ENCODE peak calls at places on chromosomes 5 and 9, in seven cellular contexts. One of them, this sample, is unnamed.

GRCh38 chr5:82306151-82306550 is 28.0 kb upstream of the RPS23 start:
- DNase-seq in H1: no peak
- DNase-seq in trophoblast cell: no peak
- DNase-seq in IMR-90: no peak
- DNase-seq in neuronal stem cell: no peak
- DNase-seq in mesendoderm: peak; percentile 32
- DNase-seq in H9: no peak
- DNase-seq in this sample: no peak

GRCh38 chr5:154146409-154146808 is 44.1 kb upstream of the GALNT10 start:
- DNase-seq in H9: no peak
- DNase-seq in H1: no peak
- DNase-seq in neuronal stem cell: no peak
- DNase-seq in IMR-90: no peak
- DNase-seq in trophoblast cell: no peak
- DNase-seq in mesendoderm: no peak
- DNase-seq in this sample: no peak

GRCh38 chr5:125798311-125798710 is 624.9 kb upstream of the GRAMD2B start:
- DNase-seq in trophoblast cell: peak; percentile 66
- DNase-seq in mesendoderm: peak; percentile 17
- DNase-seq in IMR-90: peak; percentile 42
- DNase-seq in H9: no peak
- DNase-seq in H1: no peak
- DNase-seq in neuronal stem cell: peak; percentile 30
- DNase-seq in this sample: peak; percentile 49

GRCh38 chr9:112430006-112430522 is 50.2 kb downstream of the HSDL2 start:
- DNase-seq in trophoblast cell: no peak
- DNase-seq in IMR-90: no peak
- DNase-seq in H1: no peak
- DNase-seq in neuronal stem cell: no peak
- DNase-seq in mesendoderm: no peak
- DNase-seq in H9: no peak
- DNase-seq in this sample: no peak

GRCh38 chr9:20512636-20513035 is 109.7 kb downstream of the MLLT3 start:
- DNase-seq in H9: no peak
- DNase-seq in neuronal stem cell: no peak
- DNase-seq in mesendoderm: no peak
- DNase-seq in trophoblast cell: peak; percentile 29
- DNase-seq in IMR-90: peak; percentile 23
- DNase-seq in H1: no peak
- DNase-seq in this sample: peak; percentile 25

GRCh38 chr5:34923694-34924461 is 5.5 kb upstream of the DNAJC21 start:
- DNase-seq in trophoblast cell: peak; percentile 73
- DNase-seq in mesendoderm: peak; percentile 80
- DNase-seq in H1: no peak
- DNase-seq in neuronal stem cell: no peak
- DNase-seq in H9: no peak
- DNase-seq in IMR-90: peak; percentile 94
- DNase-seq in this sample: peak; percentile 93

GRCh38 chr5:124902097-124902821 is 155.8 kb upstream of the ZNF608 start:
- DNase-seq in H1: no peak
- DNase-seq in H9: no peak
- DNase-seq in IMR-90: peak; percentile 45
- DNase-seq in trophoblast cell: no peak
- DNase-seq in mesendoderm: no peak
- DNase-seq in neuronal stem cell: no peak
- DNase-seq in this sample: peak; percentile 59

GRCh38 chr5:42005561-42006153 is 80.6 kb downstream of the FBXO4 start:
- DNase-seq in neuronal stem cell: no peak
- DNase-seq in IMR-90: peak; percentile 24
- DNase-seq in H1: no peak
- DNase-seq in H9: no peak
- DNase-seq in trophoblast cell: peak; percentile 67
- DNase-seq in mesendoderm: peak; percentile 28
- DNase-seq in this sample: peak; percentile 33

GRCh38 chr5:40594811-40595210 is 84.9 kb upstream of the PTGER4 start:
- DNase-seq in H1: no peak
- DNase-seq in H9: no peak
- DNase-seq in mesendoderm: no peak
- DNase-seq in neuronal stem cell: no peak
- DNase-seq in IMR-90: peak; percentile 56
- DNase-seq in trophoblast cell: no peak
- DNase-seq in this sample: no peak

GRCh38 chr9:88746029-88746743 is 211.2 kb downstream of the NXNL2 start:
- DNase-seq in IMR-90: peak; percentile 95
- DNase-seq in neuronal stem cell: no peak
- DNase-seq in H9: no peak
- DNase-seq in trophoblast cell: no peak
- DNase-seq in mesendoderm: no peak
- DNase-seq in H1: no peak
- DNase-seq in this sample: peak; percentile 95

GRCh38 chr5:127097288-127097687 is 24.0 kb upstream of the C5orf63 start:
- DNase-seq in IMR-90: no peak
- DNase-seq in H9: no peak
- DNase-seq in mesendoderm: peak; percentile 53
- DNase-seq in H1: no peak
- DNase-seq in neuronal stem cell: no peak
- DNase-seq in trophoblast cell: peak; percentile 21
- DNase-seq in this sample: no peak

GRCh38 chr9:6214451-6214850 is 1.2 kb upstream of the IL33 start:
- DNase-seq in IMR-90: peak; percentile 17
- DNase-seq in neuronal stem cell: no peak
- DNase-seq in H1: no peak
- DNase-seq in H9: no peak
- DNase-seq in mesendoderm: no peak
- DNase-seq in trophoblast cell: no peak
- DNase-seq in this sample: no peak

GRCh38 chr5:150131978-150132694 is 23.5 kb downstream of the PDGFRB start:
- DNase-seq in trophoblast cell: no peak
- DNase-seq in IMR-90: peak; percentile 19
- DNase-seq in mesendoderm: no peak
- DNase-seq in H1: no peak
- DNase-seq in neuronal stem cell: no peak
- DNase-seq in H9: no peak
- DNase-seq in this sample: no peak

GRCh38 chr9:16217933-16218830 is 652.3 kb downstream of the BNC2 start:
- DNase-seq in H9: no peak
- DNase-seq in mesendoderm: no peak
- DNase-seq in neuronal stem cell: no peak
- DNase-seq in H1: no peak
- DNase-seq in trophoblast cell: peak; percentile 59
- DNase-seq in IMR-90: no peak
- DNase-seq in this sample: no peak

GRCh38 chr9:129077236-129077635 is 3.7 kb upstream of the DOLPP1 start:
- DNase-seq in mesendoderm: no peak
- DNase-seq in H9: no peak
- DNase-seq in IMR-90: no peak
- DNase-seq in H1: no peak
- DNase-seq in neuronal stem cell: no peak
- DNase-seq in trophoblast cell: no peak
- DNase-seq in this sample: no peak

GRCh38 chr9:13491493-13492424 is 212.3 kb upstream of the MPDZ start:
- DNase-seq in IMR-90: no peak
- DNase-seq in H9: peak; percentile 76
- DNase-seq in mesendoderm: peak; percentile 65
- DNase-seq in neuronal stem cell: no peak
- DNase-seq in trophoblast cell: peak; percentile 94
- DNase-seq in H1: peak; percentile 64
- DNase-seq in this sample: no peak

GRCh38 chr5:15837584-15838289 is 337.8 kb downstream of the FBXL7 start:
- DNase-seq in H1: no peak
- DNase-seq in H9: no peak
- DNase-seq in IMR-90: no peak
- DNase-seq in neuronal stem cell: no peak
- DNase-seq in trophoblast cell: no peak
- DNase-seq in mesendoderm: no peak
- DNase-seq in this sample: no peak

GRCh38 chr5:101915559-101915958 is 380.5 kb downstream of the SLCO4C1 start:
- DNase-seq in IMR-90: no peak
- DNase-seq in mesendoderm: peak; percentile 65
- DNase-seq in H9: no peak
- DNase-seq in H1: no peak
- DNase-seq in neuronal stem cell: no peak
- DNase-seq in trophoblast cell: peak; percentile 10
- DNase-seq in this sample: peak; percentile 70

GRCh38 chr9:121686930-121687541 is 35.6 kb downstream of the DAB2IP start:
- DNase-seq in mesendoderm: peak; percentile 85
- DNase-seq in H1: no peak
- DNase-seq in IMR-90: peak; percentile 65
- DNase-seq in H9: peak; percentile 86
- DNase-seq in trophoblast cell: peak; percentile 83
- DNase-seq in neuronal stem cell: peak; percentile 57
- DNase-seq in this sample: peak; percentile 66

GRCh38 chr5:151239237-151239861 is 13.6 kb upstream of the GM2A start:
- DNase-seq in mesendoderm: peak; percentile 78
- DNase-seq in trophoblast cell: peak; percentile 78
- DNase-seq in neuronal stem cell: peak; percentile 65
- DNase-seq in H9: peak; percentile 58
- DNase-seq in H1: no peak
- DNase-seq in IMR-90: peak; percentile 63
- DNase-seq in this sample: peak; percentile 72

GRCh38 chr5:154858972-154859950 is 834 bp downstream of the CNOT8 start:
- DNase-seq in H9: no peak
- DNase-seq in mesendoderm: peak; percentile 30
- DNase-seq in IMR-90: no peak
- DNase-seq in H1: no peak
- DNase-seq in trophoblast cell: peak; percentile 36
- DNase-seq in neuronal stem cell: peak; percentile 5
- DNase-seq in this sample: peak; percentile 46

GRCh38 chr5:177434942-177435738 is 8.7 kb downstream of the GRK6 start:
- DNase-seq in H1: no peak
- DNase-seq in mesendoderm: no peak
- DNase-seq in trophoblast cell: no peak
- DNase-seq in H9: no peak
- DNase-seq in neuronal stem cell: no peak
- DNase-seq in IMR-90: no peak
- DNase-seq in this sample: no peak

DNA sequence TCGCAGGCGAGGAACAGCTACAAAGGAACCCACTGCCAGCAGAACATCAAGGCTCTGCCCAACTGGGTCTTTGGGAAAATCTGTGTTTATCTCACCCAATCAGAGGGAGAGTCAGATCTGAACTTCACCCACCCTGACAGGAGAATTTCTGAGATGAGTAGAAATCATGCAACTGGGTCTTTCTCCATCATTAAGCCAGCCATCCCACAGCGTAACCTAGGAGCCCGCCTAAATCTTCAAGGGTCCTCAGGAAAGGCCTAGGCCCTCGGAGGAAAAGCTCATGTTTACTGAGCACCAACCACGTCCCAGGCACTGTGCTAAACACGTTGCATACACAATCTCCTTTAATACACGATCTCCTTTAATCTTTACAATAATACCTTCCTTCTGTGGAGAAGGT is 127.0 kb upstream of the FSTL4 start:
- DNase-seq in neuronal stem cell: no peak
- DNase-seq in mesendoderm: no peak
- DNase-seq in trophoblast cell: no peak
- DNase-seq in H1: no peak
- DNase-seq in H9: no peak
- DNase-seq in IMR-90: no peak
- DNase-seq in this sample: no peak
- H2BK5ac ChIP-seq in neuronal stem cell: no peak overlapping the region
- H2BK5ac ChIP-seq in mesendoderm: no peak overlapping the region
- H2BK5ac ChIP-seq in trophoblast cell: no peak overlapping the region
- H2BK5ac ChIP-seq in H1: no peak overlapping the region
- H2BK5ac ChIP-seq in H9: no peak overlapping the region
- H2BK5ac ChIP-seq in IMR-90: no peak overlapping the region
- H2BK5ac ChIP-seq in this sample: no peak overlapping the region

DNA sequence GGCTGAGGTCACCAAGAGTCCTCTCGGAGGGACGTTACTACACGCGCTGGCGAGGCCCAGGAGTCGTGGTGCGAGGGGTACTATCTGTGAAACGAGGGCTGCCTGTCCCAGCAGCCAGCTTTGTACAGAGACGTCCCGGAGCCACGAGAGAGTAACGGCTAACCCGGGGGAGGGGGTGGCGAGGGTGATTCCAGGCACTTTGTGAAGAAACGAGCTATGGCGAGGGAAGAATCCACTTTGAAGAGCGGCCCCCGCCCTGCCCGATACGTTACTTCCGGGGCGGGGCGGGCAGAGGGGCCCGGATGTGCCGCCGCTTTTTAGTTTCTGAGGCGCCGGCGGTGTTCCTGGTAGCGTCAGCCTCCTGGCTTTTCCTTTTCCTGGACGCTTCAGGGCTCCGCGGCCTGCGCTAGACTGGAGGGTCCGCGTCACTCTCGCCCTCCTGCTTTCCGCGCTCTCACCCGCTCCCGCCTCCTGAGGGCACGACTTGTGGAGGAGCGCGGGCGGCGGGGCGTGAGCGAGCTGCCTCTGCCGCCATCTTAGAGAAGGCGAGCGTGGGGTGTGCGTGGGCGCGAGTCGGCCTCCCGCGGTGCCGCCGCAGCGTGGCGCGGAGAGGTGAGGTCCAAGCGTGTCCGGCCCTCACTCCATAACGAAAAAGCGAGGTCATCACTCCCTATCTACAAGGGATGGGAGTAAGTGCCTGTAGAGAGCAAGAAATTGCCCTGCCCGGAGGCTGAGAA is 533 bp upstream of the RFX3 start:
- DNase-seq in trophoblast cell: peak; percentile 94
- DNase-seq in H9: peak; percentile 79
- DNase-seq in neuronal stem cell: peak; percentile 87
- DNase-seq in IMR-90: peak; percentile 79
- DNase-seq in mesendoderm: peak; percentile 93
- DNase-seq in H1: no peak
- DNase-seq in this sample: peak; percentile 94
- H2BK5ac ChIP-seq in trophoblast cell: peak overlapping the region; percentile 99
- H2BK5ac ChIP-seq in H9: peak overlapping the region; percentile 67
- H2BK5ac ChIP-seq in neuronal stem cell: peak overlapping the region; percentile 96
- H2BK5ac ChIP-seq in IMR-90: peak overlapping the region; percentile 98
- H2BK5ac ChIP-seq in mesendoderm: peak overlapping the region; percentile 99
- H2BK5ac ChIP-seq in H1: peak overlapping the region; percentile 100
- H2BK5ac ChIP-seq in this sample: peak overlapping the region; percentile 97

GRCh38 chr5:1464511-1464910 is 19.3 kb upstream of the SLC6A3 start:
- DNase-seq in trophoblast cell: no peak
- DNase-seq in IMR-90: no peak
- DNase-seq in neuronal stem cell: no peak
- DNase-seq in mesendoderm: no peak
- DNase-seq in H9: no peak
- DNase-seq in H1: no peak
- DNase-seq in this sample: no peak
- H2BK5ac ChIP-seq in trophoblast cell: no peak overlapping the region
- H2BK5ac ChIP-seq in IMR-90: no peak overlapping the region
- H2BK5ac ChIP-seq in neuronal stem cell: no peak overlapping the region
- H2BK5ac ChIP-seq in mesendoderm: no peak overlapping the region
- H2BK5ac ChIP-seq in H9: no peak overlapping the region
- H2BK5ac ChIP-seq in H1: no peak overlapping the region
- H2BK5ac ChIP-seq in this sample: no peak overlapping the region

GRCh38 chr9:138050472-138051330 is 173.1 kb downstream of the CACNA1B start:
- DNase-seq in mesendoderm: peak; percentile 23
- DNase-seq in trophoblast cell: no peak
- DNase-seq in IMR-90: no peak
- DNase-seq in H1: no peak
- DNase-seq in H9: no peak
- DNase-seq in neuronal stem cell: no peak
- DNase-seq in this sample: no peak
- H2BK5ac ChIP-seq in mesendoderm: no peak overlapping the region
- H2BK5ac ChIP-seq in trophoblast cell: no peak overlapping the region
- H2BK5ac ChIP-seq in IMR-90: no peak overlapping the region
- H2BK5ac ChIP-seq in H1: peak overlapping the region; percentile 60
- H2BK5ac ChIP-seq in H9: no peak overlapping the region
- H2BK5ac ChIP-seq in neuronal stem cell: peak overlapping the region; percentile 43
- H2BK5ac ChIP-seq in this sample: no peak overlapping the region

GRCh38 chr5:52491829-52492217 is 295.9 kb upstream of the ITGA1 start:
- DNase-seq in neuronal stem cell: no peak
- DNase-seq in trophoblast cell: no peak
- DNase-seq in IMR-90: no peak
- DNase-seq in H1: no peak
- DNase-seq in mesendoderm: no peak
- DNase-seq in H9: no peak
- DNase-seq in this sample: no peak
- H2BK5ac ChIP-seq in neuronal stem cell: no peak overlapping the region
- H2BK5ac ChIP-seq in trophoblast cell: no peak overlapping the region
- H2BK5ac ChIP-seq in IMR-90: no peak overlapping the region
- H2BK5ac ChIP-seq in H1: no peak overlapping the region
- H2BK5ac ChIP-seq in mesendoderm: no peak overlapping the region
- H2BK5ac ChIP-seq in H9: no peak overlapping the region
- H2BK5ac ChIP-seq in this sample: no peak overlapping the region

This sample was measured in mesenchymal stem cell.